ENCODE peak calls at places on chromosomes 12 and 14, in four cellular contexts. P is iris pigment epithelial cell, K is psoas muscle, W is NCI-H1417. D is an unnamed sample.

GRCh38 chr12:123058471-123058870 is 78.0 kb downstream of the ARL6IP4 start:
- DNase-seq in P (no peak), K (no peak), W (peak; percentile 92), D (no peak)

GRCh38 chr12:118358008-118358359 is 14.7 kb downstream of the TAOK3 start:
- DNase-seq in P (no peak), K (no peak), W (no peak), D (no peak)

GRCh38 chr12:29742646-29743045 is 41.1 kb downstream of the TMTC1 start:
- DNase-seq in P (no peak), K (no peak), W (no peak), D (no peak)

GRCh38 chr14:91098591-91098990 is 15.3 kb upstream of the DGLUCY start:
- DNase-seq in P (peak; percentile 65), K (peak; percentile 20), W (no peak), D (peak; percentile 24)

GRCh38 chr14:21108791-21109190 is 7.9 kb downstream of the TMEM253 start:
- DNase-seq in P (no peak), K (no peak), W (no peak), D (no peak)

GRCh38 chr12:81757731-81758325 is 1.3 kb downstream of the PPFIA2 start:
- DNase-seq in P (no peak), K (no peak), W (no peak), D (no peak)

GRCh38 chr14:78836777-78837176 is 666.6 kb downstream of the NRXN3 start:
- DNase-seq in P (peak; percentile 59), K (peak; percentile 12), W (peak; percentile 67), D (peak; percentile 51)

GRCh38 chr14:78612666-78613065 is 442.5 kb downstream of the NRXN3 start:
- DNase-seq in P (no peak), K (no peak), W (no peak), D (no peak)

GRCh38 chr14:63642656-63643382 is 1.1 kb upstream of the WDR89 start:
- DNase-seq in P (no peak), K (no peak), W (no peak), D (no peak)

GRCh38 chr12:119669744-119670472 is 2.0 kb downstream of the PRKAB1 start:
- DNase-seq in P (no peak), K (no peak), W (no peak), D (no peak)

GRCh38 chr14:99265571-99265970 is 6.4 kb downstream of the BCL11B start:
- DNase-seq in P (no peak), K (no peak), W (no peak), D (no peak)

GRCh38 chr12:93745304-93745703 is 68.1 kb downstream of the CRADD start:
- DNase-seq in P (no peak), K (no peak), W (no peak), D (no peak)

GRCh38 chr12:125341422-125341821 is 276.2 kb downstream of the AACS start:
- DNase-seq in P (no peak), K (no peak), W (no peak), D (no peak)

GRCh38 chr14:100712490-100712889 is 14.2 kb upstream of the DLK1 start:
- DNase-seq in P (no peak), K (no peak), W (no peak), D (no peak)

GRCh38 chr14:87409401-87409800 is 583.6 kb downstream of the GALC start:
- DNase-seq in P (no peak), K (no peak), W (no peak), D (no peak)

GRCh38 chr12:50708619-50709018 is 55.3 kb upstream of the ATF1 start:
- DNase-seq in P (no peak), K (no peak), W (no peak), D (no peak)

GRCh38 chr12:71456316-71456715 is 16.7 kb downstream of the LGR5 start:
- DNase-seq in P (no peak), K (no peak), W (peak; percentile 81), D (no peak)

GRCh38 chr12:10101648-10102220 is 2.9 kb upstream of the CLEC1A start:
- DNase-seq in P (no peak), K (no peak), W (no peak), D (no peak)

GRCh38 chr12:132560831-132561783 is 49.3 kb downstream of the LRCOL1 start:
- DNase-seq in P (peak; percentile 51), K (no peak), W (peak; percentile 89), D (peak; percentile 55)

GRCh38 chr12:117189725-117190209 is 503 bp downstream of the FBXO21 start:
- DNase-seq in P (peak; percentile 35), K (peak; percentile 31), W (peak; percentile 77), D (peak; percentile 33)

GRCh38 chr12:48379784-48380183 is 29.1 kb upstream of the ZNF641 start:
- DNase-seq in P (peak; percentile 10), K (no peak), W (no peak), D (no peak)

GRCh38 chr12:22287776-22288621 is 46.5 kb downstream of the ST8SIA1 start:
- DNase-seq in P (peak; percentile 66), K (no peak), W (peak; percentile 24), D (peak; percentile 55)

GRCh38 chr12:71638499-71638898 is 25.1 kb downstream of the ZFC3H1 start:
- DNase-seq in P (no peak), K (no peak), W (no peak), D (no peak)

GRCh38 chr12:109604902-109605536 is 31.4 kb downstream of the MVK start:
- DNase-seq in P (no peak), K (no peak), W (no peak), D (no peak)

GRCh38 chr14:69891422-69891821 is 12.2 kb downstream of the SMOC1 start:
- DNase-seq in P (no peak), K (no peak), W (no peak), D (no peak)

GRCh38 chr12:87848248-87848868 is 180.8 kb downstream of the C12orf50 start:
- DNase-seq in P (peak; percentile 85), K (no peak), W (peak; percentile 41), D (peak; percentile 67)

GRCh38 chr12:94289551-94290312 is 141.4 kb downstream of the PLXNC1 start:
- DNase-seq in P (peak; percentile 69), K (no peak), W (no peak), D (peak; percentile 65)

GRCh38 chr14:102923920-102924486 is 1.5 kb downstream of the AMN start:
- DNase-seq in P (no peak), K (no peak), W (no peak), D (no peak)

GRCh38 chr14:58587271-58587670 is 50.5 kb upstream of the DACT1 start:
- DNase-seq in P (peak; percentile 41), K (no peak), W (no peak), D (peak; percentile 71)

GRCh38 chr14:42683690-42684089 is 1077.0 kb downstream of the LRFN5 start:
- DNase-seq in P (peak; percentile 11), K (no peak), W (no peak), D (no peak)

GRCh38 chr14:67738740-67739504 is 37.2 kb downstream of the RDH12 start:
- DNase-seq in P (peak; percentile 94), K (peak; percentile 71), W (no peak), D (peak; percentile 97)

GRCh38 chr14:23185046-23185445 is 1.6 kb upstream of the SLC7A8 start:
- DNase-seq in P (peak; percentile 45), K (no peak), W (no peak), D (peak; percentile 24)

GRCh38 chr14:24102357-24103048 is 8.4 kb downstream of the PCK2 start:
- DNase-seq in P (no peak), K (no peak), W (no peak), D (no peak)

GRCh38 chr14:74048291-74048690 is 29.1 kb downstream of the BBOF1 start:
- DNase-seq in P (no peak), K (no peak), W (no peak), D (no peak)

GRCh38 chr12:93322784-93323183 is 54.9 kb upstream of the NUDT4 start:
- DNase-seq in P (peak; percentile 38), K (no peak), W (no peak), D (no peak)

GRCh38 chr12:65821336-65821735 is 2.9 kb upstream of the HMGA2 start:
- DNase-seq in P (no peak), K (no peak), W (no peak), D (no peak)

GRCh38 chr12:27966870-27967269 is 5.7 kb downstream of the PTHLH start:
- DNase-seq in P (peak; percentile 97), K (no peak), W (no peak), D (peak; percentile 91)

GRCh38 chr12:120261951-120262851 is 3.3 kb downstream of the PXN start:
- DNase-seq in P (peak; percentile 48), K (no peak), W (no peak), D (no peak)

GRCh38 chr12:89709994-89710872 is 1.6 kb upstream of the ATP2B1 start:
- DNase-seq in P (peak; percentile 42), K (peak; percentile 70), W (no peak), D (peak; percentile 28)